ENCODE peak calls at places on chromosomes 7 and 10, in ten cellular contexts. T, L, X, S, C, U, O, M, W and E are unnamed samples.

GRCh38 chr10:71359364-71360046 is 37.2 kb upstream of the CDH23 start:
- DNase-seq in U (no peak), W (peak), C (no peak), T (no peak), S (no peak), L (no peak), X (no peak), O (no peak), M (no peak), E (no peak)

GRCh38 chr7:91720255-91720937 is 160.1 kb downstream of the MTERF1 start:
- DNase-seq in O (no peak), L (no peak), W (no peak), U (no peak), C (no peak), M (no peak), X (no peak), T (no peak), S (no peak), E (no peak)

GRCh38 chr10:5975641-5976473 is 1.5 kb downstream of the IL15RA start:
- DNase-seq in M (peak), W (peak), L (peak), T (no peak), S (peak), X (no peak), C (no peak), U (peak), O (peak), E (peak)

GRCh38 chr7:54336800-54337199 is 205.4 kb upstream of the VSTM2A start:
- DNase-seq in W (no peak), T (no peak), U (no peak), L (no peak), M (no peak), S (no peak), O (no peak), C (no peak), X (no peak), E (no peak)

GRCh38 chr10:50579491-50580259 is 44.1 kb downstream of the SGMS1 start:
- DNase-seq in T (no peak), C (no peak), O (no peak), L (no peak), S (no peak), U (no peak), W (no peak), X (no peak), M (no peak), E (no peak)

GRCh38 chr7:22837308-22837707 is 14.7 kb upstream of the TOMM7 start:
- DNase-seq in M (no peak), L (no peak), S (no peak), O (no peak), W (no peak), X (no peak), T (no peak), U (no peak), C (no peak), E (no peak)

GRCh38 chr7:40541336-40541735 is 406.5 kb downstream of the SUGCT start:
- DNase-seq in L (no peak), U (no peak), S (no peak), W (no peak), C (no peak), T (no peak), O (no peak), X (no peak), M (no peak), E (no peak)

GRCh38 chr10:36188461-36188860 is 546.4 kb upstream of the FZD8 start:
- DNase-seq in U (no peak), O (no peak), T (no peak), X (no peak), S (no peak), C (no peak), W (no peak), L (no peak), M (no peak), E (no peak)

GRCh38 chr10:16909961-16910794 is 93.0 kb upstream of the RSU1 start:
- DNase-seq in W (no peak), C (no peak), M (no peak), S (no peak), X (no peak), L (no peak), T (no peak), O (peak), U (no peak), E (no peak)

GRCh38 chr7:418636-419280 is 100.9 kb downstream of the PDGFA start:
- DNase-seq in X (no peak), O (no peak), W (peak), S (peak), M (no peak), T (peak), L (no peak), U (no peak), C (no peak), E (no peak)

GRCh38 chr10:117373848-117374505 is 1.3 kb downstream of the PDZD8 start:
- DNase-seq in U (peak), O (peak), S (peak), C (no peak), L (peak), W (peak), X (peak), T (peak), M (peak), E (peak)

GRCh38 chr7:29620531-29620930 is 56.9 kb downstream of the PRR15 start:
- DNase-seq in C (no peak), M (no peak), X (no peak), U (no peak), T (no peak), L (no peak), W (no peak), S (no peak), O (no peak), E (no peak)

GRCh38 chr10:63120554-63120953 is 12.6 kb upstream of the NRBF2 start:
- DNase-seq in O (no peak), S (no peak), W (no peak), C (no peak), M (no peak), T (no peak), U (no peak), X (no peak), L (no peak), E (peak)

GRCh38 chr10:61897671-61898434 is 3.6 kb upstream of the ARID5B start:
- DNase-seq in L (peak), S (peak), O (peak), C (peak), T (no peak), W (peak), U (peak), M (peak), X (peak), E (peak)

GRCh38 chr7:17304926-17305325 is 6.5 kb downstream of the AHR start:
- DNase-seq in M (no peak), U (no peak), W (no peak), L (peak), S (no peak), T (no peak), C (no peak), X (peak), O (peak), E (no peak)

GRCh38 chr7:20596653-20597052 is 18.8 kb upstream of the ABCB5 start:
- DNase-seq in T (no peak), U (no peak), M (no peak), S (no peak), W (no peak), O (peak), C (no peak), L (no peak), X (no peak), E (no peak)

GRCh38 chr7:11613292-11613930 is 218.6 kb downstream of the THSD7A start:
- DNase-seq in U (peak), C (no peak), M (no peak), T (no peak), W (no peak), L (no peak), X (no peak), S (no peak), O (no peak), E (no peak)

GRCh38 chr10:132588301-132589013 is 50.9 kb downstream of the INPP5A start:
- DNase-seq in O (peak), S (no peak), X (no peak), M (peak), C (no peak), T (no peak), U (no peak), L (no peak), W (no peak), E (no peak)

GRCh38 chr7:155353256-155353897 is 55.7 kb downstream of the INSIG1 start:
- DNase-seq in W (no peak), U (no peak), X (no peak), L (no peak), O (no peak), S (no peak), T (no peak), M (no peak), C (no peak), E (no peak)

GRCh38 chr7:106281919-106282318 is 2.9 kb downstream of the NAMPT start:
- DNase-seq in U (no peak), W (no peak), T (no peak), X (no peak), S (no peak), L (no peak), C (no peak), O (no peak), M (no peak), E (no peak)

GRCh38 chr7:69651101-69651590 is 52.9 kb downstream of the AUTS2 start:
- DNase-seq in T (no peak), L (no peak), U (no peak), W (no peak), S (no peak), X (no peak), M (no peak), C (no peak), O (no peak), E (no peak)

GRCh38 chr10:24254180-24254579 is 45.2 kb downstream of the KIAA1217 start:
- DNase-seq in C (no peak), O (no peak), T (no peak), W (no peak), X (no peak), S (no peak), L (no peak), M (no peak), U (no peak), E (no peak)

GRCh38 chr10:47332946-47333345 is 10.7 kb downstream of the GDF2 start:
- DNase-seq in U (no peak), C (no peak), M (no peak), S (no peak), T (no peak), L (no peak), X (no peak), W (no peak), O (no peak), E (peak)

GRCh38 chr10:59383436-59383835 is 21.1 kb upstream of the FAM13C start:
- DNase-seq in T (no peak), O (no peak), W (no peak), C (no peak), X (no peak), L (no peak), U (no peak), S (no peak), M (no peak), E (no peak)

GRCh38 chr10:132442636-132443035 is 45.6 kb downstream of the PWWP2B start:
- DNase-seq in L (no peak), X (no peak), U (no peak), O (no peak), S (no peak), C (no peak), M (no peak), T (no peak), W (no peak), E (no peak)

GRCh38 chr7:3953133-3953532 is 652.1 kb downstream of the SDK1 start:
- DNase-seq in M (no peak), T (no peak), L (no peak), X (no peak), W (no peak), O (no peak), U (no peak), S (no peak), C (no peak), E (no peak)

GRCh38 chr7:116802144-116802747 is 60.1 kb upstream of the CAPZA2 start:
- DNase-seq in W (no peak), C (no peak), M (no peak), L (no peak), S (peak), U (no peak), X (no peak), T (no peak), O (no peak), E (no peak)

GRCh38 chr7:116804459-116804858 is 57.9 kb upstream of the CAPZA2 start:
- DNase-seq in W (no peak), C (no peak), L (no peak), M (no peak), X (peak), T (no peak), U (no peak), S (no peak), O (no peak), E (no peak)

GRCh38 chr7:116801092-116801710 is 61.2 kb upstream of the CAPZA2 start:
- DNase-seq in W (no peak), C (no peak), U (no peak), S (no peak), X (peak), M (no peak), L (no peak), T (no peak), O (peak), E (no peak)

GRCh38 chr7:116800594-116800993 is 61.8 kb upstream of the CAPZA2 start:
- DNase-seq in L (no peak), O (no peak), C (no peak), T (no peak), U (no peak), S (no peak), X (no peak), M (no peak), W (no peak), E (no peak)

DNA sequence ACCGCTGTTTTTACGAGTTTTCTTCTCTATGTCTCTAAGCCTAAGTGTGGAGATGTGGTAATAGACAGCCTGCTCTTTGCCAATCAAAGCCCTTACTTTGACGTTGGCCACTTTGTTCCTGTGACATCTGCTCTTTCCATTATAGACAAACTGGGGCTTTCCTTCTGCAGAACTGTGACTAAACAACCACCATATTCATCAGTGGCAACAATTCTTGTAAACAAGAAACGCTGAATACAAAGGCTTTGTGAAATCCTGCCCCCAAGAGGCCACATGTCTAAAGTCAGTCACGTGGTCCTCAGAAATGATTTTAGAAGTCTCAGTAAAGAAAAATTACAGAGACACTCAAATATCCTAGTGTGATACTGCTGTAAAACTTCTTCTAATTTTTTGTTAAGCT is 59.6 kb upstream of the CAPZA2 start:
- DNase-seq in M (no peak), W (no peak), S (no peak), T (no peak), L (peak), C (no peak), O (peak), U (peak), X (peak), E (no peak)
- H3K4me3 ChIP-seq in M (no peak), W (no peak), S (no peak), T (no peak), L (no peak), C (no peak), O (no peak), U (no peak), X (no peak), E (no peak)

GRCh38 chr10:79328737-79329504 is 18.3 kb upstream of the PPIF start:
- DNase-seq in S (no peak), C (no peak), X (peak), O (no peak), W (no peak), T (peak), L (no peak), M (no peak), U (no peak), E (no peak)

GRCh38 chr10:79331226-79331625 is 16.0 kb upstream of the PPIF start:
- DNase-seq in U (no peak), O (no peak), S (no peak), X (no peak), L (no peak), T (no peak), M (no peak), C (no peak), W (no peak), E (no peak)

GRCh38 chr10:79333513-79333912 is 13.8 kb upstream of the PPIF start:
- DNase-seq in L (no peak), O (no peak), C (no peak), S (no peak), U (no peak), X (no peak), T (no peak), M (no peak), W (no peak), E (no peak)

GRCh38 chr10:79329529-79329928 is 17.7 kb upstream of the PPIF start:
- DNase-seq in C (no peak), W (no peak), U (no peak), T (peak), O (no peak), X (no peak), M (no peak), S (no peak), L (no peak), E (no peak)

DNA sequence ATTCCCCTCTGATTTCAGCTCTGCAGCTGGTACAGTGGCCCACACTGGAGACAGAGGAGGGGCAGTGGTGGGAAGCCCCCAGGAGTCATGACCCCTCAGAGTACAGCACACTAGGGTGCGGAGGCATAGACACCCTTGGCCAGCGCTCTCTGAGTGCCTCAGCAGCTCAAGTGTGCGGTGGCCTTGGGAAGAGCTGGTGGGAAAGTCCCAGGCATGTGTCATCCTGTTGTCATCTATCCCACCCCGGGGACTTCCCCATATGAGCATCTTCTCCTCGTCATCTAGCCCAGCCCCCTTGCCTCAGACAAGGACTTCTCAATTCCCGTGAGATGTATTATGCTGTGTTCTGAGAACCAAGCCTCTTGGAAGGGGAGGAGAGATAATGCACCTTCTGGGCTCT is 15.6 kb upstream of the PPIF start:
- DNase-seq in S (no peak), T (peak), L (no peak), O (no peak), M (peak), U (no peak), W (no peak), X (peak), C (no peak), E (no peak)
- TF ChIP-seq POLR2A in S (no peak), T (no peak), L (no peak), O (no peak), M (no peak), U (no peak), W (no peak), X (no peak), C (no peak), E (no peak)

DNA sequence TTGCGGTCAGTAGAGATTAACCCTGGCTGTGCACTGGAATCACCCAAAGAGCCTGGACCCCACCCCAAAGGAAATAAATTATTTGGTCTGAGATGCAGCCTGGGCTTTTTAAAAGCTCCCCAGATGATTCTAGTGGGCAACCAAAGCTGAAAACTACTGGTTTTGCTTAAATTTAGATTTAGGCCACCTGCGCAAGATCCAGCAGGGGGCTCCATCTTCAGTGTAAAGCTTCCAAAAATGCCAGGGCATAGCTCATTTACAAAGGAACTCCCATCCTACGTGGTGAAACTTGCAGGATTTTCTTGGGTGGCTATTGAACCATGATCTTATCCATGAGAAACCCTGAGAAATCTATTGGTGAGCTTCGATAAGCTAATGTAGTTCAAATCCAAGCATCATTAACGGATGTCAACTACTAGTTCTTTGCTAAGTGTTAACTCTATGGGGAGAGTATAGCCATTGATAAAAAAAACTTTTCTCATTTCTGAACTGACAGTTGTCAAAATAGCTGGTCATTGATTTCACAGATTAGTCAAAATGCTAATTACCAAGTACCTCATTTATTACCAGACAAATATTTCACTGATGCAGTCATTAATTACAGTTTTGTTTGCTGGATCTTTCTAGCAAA is 315.3 kb downstream of the LHFPL3 start:
- DNase-seq in W (no peak), M (no peak), S (no peak), U (no peak), L (no peak), C (no peak), O (peak), T (no peak), X (peak), E (no peak)
- TF ChIP-seq CTCF in W (no peak), M (no peak), S (no peak), U (no peak), L (no peak), C (no peak), O (peak), T (no peak), X (peak), E (no peak)

GRCh38 chr10:43922335-43923280 is 273.9 kb upstream of the ZNF32 start:
- DNase-seq in T (no peak), X (no peak), U (no peak), M (no peak), W (no peak), C (no peak), S (no peak), L (no peak), O (no peak), E (no peak)
- H3K4me3 ChIP-seq in T (no peak), X (no peak), U (no peak), M (no peak), W (no peak), C (no peak), S (no peak), L (no peak), O (no peak), E (no peak)

GRCh38 chr10:120950103-120950561 is 99.0 kb downstream of the WDR11 start:
- DNase-seq in U (no peak), W (no peak), T (no peak), M (no peak), O (no peak), C (no peak), S (no peak), X (no peak), L (no peak), E (no peak)
- TF ChIP-seq POLR2A in U (no peak), W (no peak), T (no peak), M (no peak), O (no peak), C (no peak), S (no peak), X (no peak), L (no peak), E (no peak)

GRCh38 chr7:158343936-158344455 is 243.6 kb downstream of the PTPRN2 start:
- DNase-seq in C (no peak), S (no peak), T (no peak), L (no peak), O (no peak), W (no peak), M (no peak), X (no peak), U (no peak), E (peak)
- TF ChIP-seq CTCF in C (no peak), S (no peak), T (no peak), L (no peak), O (no peak), W (no peak), M (no peak), X (no peak), U (no peak), E (no peak)

GRCh38 chr10:60753817-60754216 is 24.5 kb upstream of the CDK1 start:
- DNase-seq in L (no peak), C (no peak), O (no peak), X (no peak), S (no peak), M (no peak), T (no peak), W (no peak), U (no peak), E (no peak)

GRCh38 chr10:60753152-60753551 is 25.1 kb upstream of the CDK1 start:
- DNase-seq in M (no peak), X (no peak), L (no peak), W (no peak), C (no peak), O (no peak), S (no peak), U (no peak), T (no peak), E (no peak)

GRCh38 chr10:60760711-60761210 is 17.5 kb upstream of the CDK1 start:
- DNase-seq in U (no peak), M (no peak), C (no peak), S (no peak), O (no peak), W (no peak), T (no peak), L (no peak), X (no peak), E (no peak)

GRCh38 chr10:60759181-60759580 is 19.1 kb upstream of the CDK1 start:
- DNase-seq in O (no peak), L (no peak), U (no peak), S (no peak), X (no peak), W (no peak), T (no peak), M (no peak), C (no peak), E (no peak)

DNA sequence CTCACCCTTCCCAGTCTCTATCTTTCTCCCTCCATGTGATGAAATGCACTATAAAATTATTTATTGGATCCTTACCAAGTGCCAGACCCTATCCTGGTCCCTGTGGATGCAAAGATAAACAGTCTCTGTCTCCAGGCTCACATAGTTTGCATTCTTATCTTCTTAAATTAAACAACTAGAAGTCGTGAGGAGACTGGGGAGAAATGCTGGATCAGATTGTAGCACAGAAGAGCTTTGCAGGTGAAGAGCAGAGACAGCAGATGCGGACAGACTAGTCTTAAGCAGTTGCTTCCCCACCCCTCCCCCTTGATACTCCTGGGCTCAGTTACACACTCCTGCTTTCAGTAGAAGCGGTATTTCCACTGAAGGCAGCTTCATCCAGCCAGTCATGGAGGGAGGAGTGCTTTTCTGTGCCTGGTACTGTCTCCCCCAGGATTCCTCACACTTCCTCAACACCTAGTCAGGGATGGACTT is 20.8 kb upstream of the CDK1 start:
- DNase-seq in C (no peak), T (no peak), U (no peak), S (no peak), M (no peak), X (peak), L (no peak), O (no peak), W (no peak), E (no peak)
- H3K4me3 ChIP-seq in C (no peak), T (no peak), U (no peak), S (no peak), M (no peak), X (no peak), L (no peak), O (no peak), W (no peak), E (no peak)